ENCODE peak calls at places on chromosomes 2 and 18, in ten cellular contexts. K is cardiac muscle cell; I is pons; H is RPMI7951; G is psoas muscle; J is activated CD8-positive, alpha-beta memory T cell treated with anti-CD3 and anti-CD28 coated beads, Interleukin-2, amount 50 U/mL, for 4 hours; B is SHP77; X is body of pancreas; W is CD8-positive, alpha-beta T cell; T is Peyer's patch. Q is an unnamed sample.
A peak's percentile ranks its signal among the peaks of the same experiment; 100 is the strongest.

GRCh38 chr2:174666786-174667369 is 69.3 kb upstream of the WIPF1 start:
- DNase-seq in K (no peak), I (peak; percentile 89), H (no peak), G (no peak), J (no peak), B (no peak), X (no peak), W (no peak), T (no peak), Q (no peak)

GRCh38 chr2:222410534-222410933 is 13.8 kb upstream of the SGPP2 start:
- DNase-seq in K (no peak), I (no peak), H (no peak), G (no peak), J (no peak), B (no peak), X (no peak), W (no peak), T (no peak), Q (no peak)

GRCh38 chr2:234286118-234286598 is 210.7 kb downstream of the ARL4C start:
- DNase-seq in K (peak; percentile 40), I (no peak), H (peak; percentile 91), G (no peak), J (no peak), B (no peak), X (no peak), W (no peak), T (no peak), Q (no peak)

GRCh38 chr2:105746177-105747080 is 1.7 kb downstream of the NCK2 start:
- DNase-seq in K (no peak), I (no peak), H (no peak), G (no peak), J (peak; percentile 77), B (no peak), X (peak; percentile 79), W (peak; percentile 67), T (peak; percentile 88), Q (no peak)

GRCh38 chr2:186848873-186849578 is at the start of gene ZSWIM2:
- DNase-seq in K (peak; percentile 94), I (peak; percentile 15), H (peak; percentile 78), G (peak; percentile 77), J (no peak), B (peak; percentile 95), X (peak; percentile 46), W (no peak), T (peak; percentile 48), Q (peak; percentile 77)

GRCh38 chr2:231383701-231384435 is 11.6 kb upstream of the B3GNT7 start:
- DNase-seq in K (no peak), I (no peak), H (peak; percentile 86), G (no peak), J (no peak), B (no peak), X (no peak), W (no peak), T (no peak), Q (no peak)

GRCh38 chr18:76922107-76922506 is 99.8 kb downstream of the ZNF236 start:
- DNase-seq in K (peak; percentile 62), I (peak; percentile 86), H (peak; percentile 35), G (peak; percentile 72), J (peak; percentile 37), B (peak; percentile 58), X (no peak), W (peak; percentile 35), T (peak; percentile 66), Q (no peak)

GRCh38 chr2:168490015-168490874 is 34.2 kb downstream of the CERS6 start:
- DNase-seq in K (peak; percentile 35), I (peak; percentile 46), H (no peak), G (no peak), J (peak; percentile 27), B (peak; percentile 5), X (no peak), W (peak; percentile 9), T (no peak), Q (no peak)

GRCh38 chr2:2656046-2656715 is 325.1 kb upstream of the MYT1L start:
- DNase-seq in K (no peak), I (peak; percentile 23), H (no peak), G (no peak), J (no peak), B (peak; percentile 81), X (no peak), W (no peak), T (no peak), Q (no peak)

GRCh38 chr2:233565685-233566140 is 869 bp downstream of the USP40 start:
- DNase-seq in K (no peak), I (no peak), H (no peak), G (no peak), J (no peak), B (no peak), X (no peak), W (no peak), T (no peak), Q (no peak)

GRCh38 chr2:180017764-180018163 is 10.7 kb upstream of the CWC22 start:
- DNase-seq in K (peak; percentile 84), I (no peak), H (peak; percentile 86), G (peak; percentile 49), J (no peak), B (no peak), X (no peak), W (no peak), T (no peak), Q (no peak)

GRCh38 chr18:9787716-9788115 is 79.6 kb downstream of the RAB31 start:
- DNase-seq in K (peak; percentile 83), I (no peak), H (peak; percentile 60), G (no peak), J (no peak), B (no peak), X (no peak), W (no peak), T (no peak), Q (no peak)

GRCh38 chr18:34651586-34652369 is 58.3 kb upstream of the DTNA start:
- DNase-seq in K (no peak), I (no peak), H (no peak), G (no peak), J (no peak), B (no peak), X (no peak), W (no peak), T (no peak), Q (no peak)

GRCh38 chr2:1818404-1818803 is 74.1 kb upstream of the PXDN start:
- DNase-seq in K (no peak), I (no peak), H (peak; percentile 48), G (peak; percentile 9), J (no peak), B (peak; percentile 65), X (no peak), W (no peak), T (no peak), Q (no peak)

GRCh38 chr2:100058014-100058310 is 84.4 kb downstream of the AFF3 start:
- DNase-seq in K (no peak), I (no peak), H (no peak), G (no peak), J (no peak), B (no peak), X (no peak), W (no peak), T (no peak), Q (no peak)

GRCh38 chr2:106144621-106145331 is 49.3 kb downstream of the UXS1 start:
- DNase-seq in K (no peak), I (no peak), H (no peak), G (no peak), J (peak; percentile 32), B (no peak), X (no peak), W (no peak), T (no peak), Q (no peak)

GRCh38 chr2:180033993-180034894 is 27.1 kb upstream of the CWC22 start:
- DNase-seq in K (peak; percentile 79), I (no peak), H (peak; percentile 39), G (no peak), J (no peak), B (peak; percentile 16), X (no peak), W (no peak), T (no peak), Q (no peak)